ENCODE peak calls at places on chromosomes 3 and 15, in eight cellular contexts. One of them, this sample, is unnamed.
A peak's percentile ranks its signal among the peaks of the same experiment; 100 is the strongest.

GRCh38 chr3:58021072-58021959 is 13.1 kb downstream of the FLNB start:
- DNase-seq in CD8-positive, alpha-beta T cell: no peak
- DNase-seq in tibial artery: no peak
- DNase-seq in ovary: no peak
- DNase-seq in left lung: no peak
- DNase-seq in HCT116: no peak
- DNase-seq in astrocyte: no peak
- DNase-seq in PC-3: peak; percentile 66
- DNase-seq in this sample: no peak

GRCh38 chr3:29514912-29515311 is 234.0 kb downstream of the RBMS3 start:
- DNase-seq in HCT116: no peak
- DNase-seq in PC-3: peak; percentile 35
- DNase-seq in left lung: no peak
- DNase-seq in CD8-positive, alpha-beta T cell: no peak
- DNase-seq in ovary: no peak
- DNase-seq in astrocyte: no peak
- DNase-seq in tibial artery: no peak
- DNase-seq in this sample: no peak

GRCh38 chr15:81165565-81165964 is 31.1 kb upstream of the IL16 start:
- DNase-seq in HCT116: no peak
- DNase-seq in left lung: no peak
- DNase-seq in PC-3: no peak
- DNase-seq in CD8-positive, alpha-beta T cell: no peak
- DNase-seq in astrocyte: no peak
- DNase-seq in tibial artery: no peak
- DNase-seq in ovary: no peak
- DNase-seq in this sample: no peak

GRCh38 chr3:149553781-149554451 is 79.4 kb downstream of the TM4SF4 start:
- DNase-seq in PC-3: no peak
- DNase-seq in CD8-positive, alpha-beta T cell: no peak
- DNase-seq in ovary: peak; percentile 61
- DNase-seq in left lung: peak; percentile 38
- DNase-seq in HCT116: no peak
- DNase-seq in tibial artery: no peak
- DNase-seq in astrocyte: peak; percentile 97
- DNase-seq in this sample: no peak

GRCh38 chr15:72835289-72835890 is 51.8 kb upstream of the ADPGK start:
- DNase-seq in CD8-positive, alpha-beta T cell: no peak
- DNase-seq in HCT116: peak; percentile 13
- DNase-seq in left lung: no peak
- DNase-seq in ovary: no peak
- DNase-seq in tibial artery: no peak
- DNase-seq in PC-3: no peak
- DNase-seq in astrocyte: no peak
- DNase-seq in this sample: no peak

GRCh38 chr3:45881031-45882022 is 5.0 kb upstream of the CCR9 start:
- DNase-seq in astrocyte: peak; percentile 51
- DNase-seq in left lung: no peak
- DNase-seq in CD8-positive, alpha-beta T cell: peak; percentile 64
- DNase-seq in tibial artery: no peak
- DNase-seq in PC-3: peak; percentile 88
- DNase-seq in ovary: no peak
- DNase-seq in HCT116: no peak
- DNase-seq in this sample: no peak

GRCh38 chr3:129001817-129002572 is 891 bp downstream of the EFCC1 start:
- DNase-seq in HCT116: no peak
- DNase-seq in CD8-positive, alpha-beta T cell: no peak
- DNase-seq in left lung: no peak
- DNase-seq in PC-3: no peak
- DNase-seq in tibial artery: no peak
- DNase-seq in astrocyte: no peak
- DNase-seq in ovary: no peak
- DNase-seq in this sample: peak; percentile 84

GRCh38 chr3:63864008-63864871 is 573 bp downstream of the ATXN7 start:
- DNase-seq in left lung: peak; percentile 48
- DNase-seq in tibial artery: peak; percentile 72
- DNase-seq in CD8-positive, alpha-beta T cell: peak; percentile 69
- DNase-seq in astrocyte: no peak
- DNase-seq in PC-3: no peak
- DNase-seq in HCT116: no peak
- DNase-seq in ovary: peak; percentile 70
- DNase-seq in this sample: peak; percentile 93

GRCh38 chr3:139620438-139620837 is 57.3 kb downstream of the NMNAT3 start:
- DNase-seq in ovary: no peak
- DNase-seq in CD8-positive, alpha-beta T cell: no peak
- DNase-seq in tibial artery: no peak
- DNase-seq in PC-3: peak; percentile 68
- DNase-seq in astrocyte: no peak
- DNase-seq in HCT116: no peak
- DNase-seq in left lung: no peak
- DNase-seq in this sample: no peak

GRCh38 chr15:95684693-95685115 is 645.8 kb upstream of the NR2F2 start:
- DNase-seq in astrocyte: peak; percentile 85
- DNase-seq in CD8-positive, alpha-beta T cell: no peak
- DNase-seq in tibial artery: no peak
- DNase-seq in HCT116: peak; percentile 21
- DNase-seq in left lung: no peak
- DNase-seq in PC-3: peak; percentile 87
- DNase-seq in ovary: no peak
- DNase-seq in this sample: no peak

GRCh38 chr15:61097057-61097456 is 132.0 kb downstream of the RORA start:
- DNase-seq in ovary: no peak
- DNase-seq in HCT116: no peak
- DNase-seq in PC-3: no peak
- DNase-seq in CD8-positive, alpha-beta T cell: no peak
- DNase-seq in left lung: no peak
- DNase-seq in astrocyte: no peak
- DNase-seq in tibial artery: no peak
- DNase-seq in this sample: no peak

GRCh38 chr3:37967252-37967881 is 23.2 kb upstream of the VILL start:
- DNase-seq in CD8-positive, alpha-beta T cell: peak; percentile 70
- DNase-seq in PC-3: peak; percentile 76
- DNase-seq in astrocyte: peak; percentile 26
- DNase-seq in HCT116: peak; percentile 28
- DNase-seq in tibial artery: peak; percentile 81
- DNase-seq in ovary: peak; percentile 76
- DNase-seq in left lung: peak; percentile 71
- DNase-seq in this sample: peak; percentile 94

GRCh38 chr3:16441306-16441898 is 72.1 kb downstream of the RFTN1 start:
- DNase-seq in left lung: no peak
- DNase-seq in HCT116: no peak
- DNase-seq in CD8-positive, alpha-beta T cell: no peak
- DNase-seq in astrocyte: peak; percentile 34
- DNase-seq in tibial artery: no peak
- DNase-seq in PC-3: no peak
- DNase-seq in ovary: no peak
- DNase-seq in this sample: no peak

GRCh38 chr3:39150803-39151631 is 2.4 kb downstream of the CSRNP1 start:
- DNase-seq in left lung: peak; percentile 89
- DNase-seq in ovary: peak; percentile 94
- DNase-seq in tibial artery: peak; percentile 97
- DNase-seq in PC-3: peak; percentile 93
- DNase-seq in HCT116: no peak
- DNase-seq in astrocyte: peak; percentile 97
- DNase-seq in CD8-positive, alpha-beta T cell: no peak
- DNase-seq in this sample: peak; percentile 97

GRCh38 chr3:88180398-88180999 is 30.7 kb downstream of the C3orf38 start:
- DNase-seq in astrocyte: peak; percentile 37
- DNase-seq in ovary: no peak
- DNase-seq in PC-3: peak; percentile 69
- DNase-seq in HCT116: peak; percentile 10
- DNase-seq in CD8-positive, alpha-beta T cell: no peak
- DNase-seq in left lung: no peak
- DNase-seq in tibial artery: no peak
- DNase-seq in this sample: peak; percentile 32

GRCh38 chr15:34754674-34755418 is at the start of gene GJD2:
- DNase-seq in left lung: no peak
- DNase-seq in tibial artery: no peak
- DNase-seq in astrocyte: no peak
- DNase-seq in CD8-positive, alpha-beta T cell: no peak
- DNase-seq in HCT116: no peak
- DNase-seq in ovary: no peak
- DNase-seq in PC-3: no peak
- DNase-seq in this sample: peak; percentile 48

GRCh38 chr3:51750878-51751277 is 28.2 kb downstream of the IQCF6 start:
- DNase-seq in left lung: no peak
- DNase-seq in HCT116: no peak
- DNase-seq in CD8-positive, alpha-beta T cell: no peak
- DNase-seq in ovary: no peak
- DNase-seq in PC-3: no peak
- DNase-seq in tibial artery: no peak
- DNase-seq in astrocyte: no peak
- DNase-seq in this sample: no peak

GRCh38 chr3:47932431-47932830 is 83.8 kb downstream of the MAP4 start:
- DNase-seq in HCT116: no peak
- DNase-seq in ovary: no peak
- DNase-seq in PC-3: no peak
- DNase-seq in astrocyte: peak; percentile 55
- DNase-seq in left lung: no peak
- DNase-seq in CD8-positive, alpha-beta T cell: no peak
- DNase-seq in tibial artery: no peak
- DNase-seq in this sample: no peak

GRCh38 chr15:75570119-75570518 is 9.0 kb downstream of the PTPN9 start:
- DNase-seq in HCT116: no peak
- DNase-seq in astrocyte: no peak
- DNase-seq in ovary: no peak
- DNase-seq in CD8-positive, alpha-beta T cell: no peak
- DNase-seq in tibial artery: no peak
- DNase-seq in left lung: no peak
- DNase-seq in PC-3: no peak
- DNase-seq in this sample: no peak

GRCh38 chr3:57006949-57007419 is 53.5 kb upstream of the SPATA12 start:
- DNase-seq in ovary: no peak
- DNase-seq in left lung: no peak
- DNase-seq in PC-3: peak; percentile 98
- DNase-seq in tibial artery: no peak
- DNase-seq in CD8-positive, alpha-beta T cell: no peak
- DNase-seq in astrocyte: peak; percentile 38
- DNase-seq in HCT116: peak; percentile 56
- DNase-seq in this sample: no peak

GRCh38 chr15:62941719-62942118 is 100.8 kb upstream of the TPM1 start:
- DNase-seq in ovary: no peak
- DNase-seq in PC-3: no peak
- DNase-seq in left lung: no peak
- DNase-seq in HCT116: no peak
- DNase-seq in tibial artery: no peak
- DNase-seq in CD8-positive, alpha-beta T cell: peak; percentile 5
- DNase-seq in astrocyte: no peak
- DNase-seq in this sample: no peak

GRCh38 chr15:43433661-43434303 is 59.2 kb downstream of the TP53BP1 start:
- DNase-seq in CD8-positive, alpha-beta T cell: no peak
- DNase-seq in PC-3: no peak
- DNase-seq in HCT116: no peak
- DNase-seq in left lung: no peak
- DNase-seq in ovary: no peak
- DNase-seq in tibial artery: no peak
- DNase-seq in astrocyte: no peak
- DNase-seq in this sample: no peak
- H3K36me3 ChIP-seq in CD8-positive, alpha-beta T cell: peaks cover 17% of the 10 kb centered on the region
- H3K36me3 ChIP-seq in PC-3: peaks cover 22% of the 10 kb centered on the region
- H3K36me3 ChIP-seq in HCT116: peaks cover 6% of the 10 kb centered on the region
- H3K36me3 ChIP-seq in left lung: peaks cover 4% of the 10 kb centered on the region
- H3K36me3 ChIP-seq in ovary: no peaks in the 10 kb centered on the region
- H3K36me3 ChIP-seq in tibial artery: peaks cover 19% of the 10 kb centered on the region
- H3K36me3 ChIP-seq in astrocyte: peaks cover 24% of the 10 kb centered on the region
- H3K36me3 ChIP-seq in this sample: peaks cover 67% of the 10 kb centered on the region

DNA sequence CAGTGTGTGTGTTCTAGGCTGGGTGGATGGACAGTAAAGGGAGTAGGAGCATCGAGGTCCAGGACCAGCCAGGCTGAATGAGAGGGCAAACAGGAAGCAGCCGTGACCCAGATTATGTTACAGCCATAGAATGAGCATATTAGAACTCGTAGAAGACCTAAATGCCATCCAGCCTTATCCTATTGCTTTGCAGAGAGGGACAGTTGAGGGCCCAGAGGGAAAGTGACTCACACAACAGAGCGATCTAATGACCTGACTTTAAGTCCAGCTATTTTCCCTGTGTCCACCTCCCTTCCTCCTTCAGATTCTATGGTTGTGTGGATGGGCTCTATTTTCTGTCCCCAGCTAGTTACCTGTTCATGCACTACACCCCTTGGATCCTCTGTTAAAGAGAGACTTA is 634.1 kb upstream of the TBL1XR1 start:
- DNase-seq in left lung: no peak
- DNase-seq in CD8-positive, alpha-beta T cell: no peak
- DNase-seq in ovary: no peak
- DNase-seq in astrocyte: no peak
- DNase-seq in PC-3: no peak
- DNase-seq in HCT116: no peak
- DNase-seq in tibial artery: no peak
- DNase-seq in this sample: no peak
- H3K4me1 ChIP-seq in left lung: peaks cover 41% of the 10 kb centered on the region
- H3K4me1 ChIP-seq in CD8-positive, alpha-beta T cell: no peaks in the 10 kb centered on the region
- H3K4me1 ChIP-seq in ovary: peaks cover 1% of the 10 kb centered on the region
- H3K4me1 ChIP-seq in astrocyte: peaks cover 22% of the 10 kb centered on the region
- H3K4me1 ChIP-seq in PC-3: peaks cover 48% of the 10 kb centered on the region
- H3K4me1 ChIP-seq in HCT116: peaks cover 3% of the 10 kb centered on the region
- H3K4me1 ChIP-seq in tibial artery: peaks cover 33% of the 10 kb centered on the region
- H3K4me1 ChIP-seq in this sample: peaks cover 49% of the 10 kb centered on the region

GRCh38 chr3:13079510-13079909 is 6.3 kb upstream of the IQSEC1 start:
- DNase-seq in ovary: no peak
- DNase-seq in left lung: no peak
- DNase-seq in astrocyte: no peak
- DNase-seq in CD8-positive, alpha-beta T cell: no peak
- DNase-seq in tibial artery: no peak
- DNase-seq in HCT116: no peak
- DNase-seq in PC-3: no peak
- DNase-seq in this sample: no peak
- H3K36me3 ChIP-seq in ovary: no peaks in the 10 kb centered on the region
- H3K36me3 ChIP-seq in left lung: no peaks in the 10 kb centered on the region
- H3K36me3 ChIP-seq in astrocyte: no peaks in the 10 kb centered on the region
- H3K36me3 ChIP-seq in CD8-positive, alpha-beta T cell: no peaks in the 10 kb centered on the region
- H3K36me3 ChIP-seq in tibial artery: no peaks in the 10 kb centered on the region
- H3K36me3 ChIP-seq in HCT116: no peaks in the 10 kb centered on the region
- H3K36me3 ChIP-seq in PC-3: no peaks in the 10 kb centered on the region
- H3K36me3 ChIP-seq in this sample: no peaks in the 10 kb centered on the region

GRCh38 chr3:182524711-182525401 is 268.4 kb upstream of the ATP11B start:
- DNase-seq in tibial artery: no peak
- DNase-seq in ovary: no peak
- DNase-seq in HCT116: no peak
- DNase-seq in PC-3: peak; percentile 58
- DNase-seq in CD8-positive, alpha-beta T cell: no peak
- DNase-seq in left lung: no peak
- DNase-seq in astrocyte: no peak
- DNase-seq in this sample: no peak
- H3K4me1 ChIP-seq in tibial artery: no peaks in the 10 kb centered on the region
- H3K4me1 ChIP-seq in ovary: no peaks in the 10 kb centered on the region
- H3K4me1 ChIP-seq in HCT116: no peaks in the 10 kb centered on the region
- H3K4me1 ChIP-seq in PC-3: no peaks in the 10 kb centered on the region
- H3K4me1 ChIP-seq in CD8-positive, alpha-beta T cell: no peaks in the 10 kb centered on the region
- H3K4me1 ChIP-seq in left lung: no peaks in the 10 kb centered on the region
- H3K4me1 ChIP-seq in astrocyte: no peaks in the 10 kb centered on the region
- H3K4me1 ChIP-seq in this sample: no peaks in the 10 kb centered on the region

GRCh38 chr3:157147099-157147803 is 12.7 kb downstream of the CCNL1 start:
- DNase-seq in CD8-positive, alpha-beta T cell: no peak
- DNase-seq in left lung: no peak
- DNase-seq in astrocyte: no peak
- DNase-seq in HCT116: no peak
- DNase-seq in tibial artery: no peak
- DNase-seq in PC-3: no peak
- DNase-seq in ovary: no peak
- DNase-seq in this sample: no peak
- H3K36me3 ChIP-seq in CD8-positive, alpha-beta T cell: peaks cover 67% of the 10 kb centered on the region
- H3K36me3 ChIP-seq in left lung: peaks cover 5% of the 10 kb centered on the region
- H3K36me3 ChIP-seq in astrocyte: peaks cover 76% of the 10 kb centered on the region
- H3K36me3 ChIP-seq in HCT116: peaks cover 52% of the 10 kb centered on the region
- H3K36me3 ChIP-seq in tibial artery: peaks cover 82% of the 10 kb centered on the region
- H3K36me3 ChIP-seq in PC-3: peaks cover 73% of the 10 kb centered on the region
- H3K36me3 ChIP-seq in ovary: peaks cover 2% of the 10 kb centered on the region
- H3K36me3 ChIP-seq in this sample: peaks cover 87% of the 10 kb centered on the region

This sample was measured in osteoblast.